ENCODE peak calls at places on chromosomes 3 and 15, in four cellular contexts. One of them, this sample, is unnamed.

GRCh38 chr3:38343797-38344594 is 2.6 kb upstream of the XYLB start:
- DNase-seq in GM20000: no peak
- DNase-seq in RWPE1: no peak
- DNase-seq in neural crest cell: no peak
- DNase-seq in this sample: no peak

GRCh38 chr15:25245801-25246622 is 192.8 kb downstream of the UBE3A start:
- DNase-seq in GM20000: no peak
- DNase-seq in RWPE1: no peak
- DNase-seq in neural crest cell: no peak
- DNase-seq in this sample: no peak

GRCh38 chr3:8662594-8662993 is 18.0 kb upstream of the SSUH2 start:
- DNase-seq in GM20000: no peak
- DNase-seq in RWPE1: no peak
- DNase-seq in neural crest cell: no peak
- DNase-seq in this sample: no peak

GRCh38 chr3:127096256-127097008 is 96.5 kb upstream of the PRR23E start:
- DNase-seq in GM20000: no peak
- DNase-seq in RWPE1: no peak
- DNase-seq in neural crest cell: no peak
- DNase-seq in this sample: no peak

GRCh38 chr15:53251998-53252397 is 461.9 kb upstream of the ONECUT1 start:
- DNase-seq in GM20000: no peak
- DNase-seq in RWPE1: no peak
- DNase-seq in neural crest cell: no peak
- DNase-seq in this sample: no peak

GRCh38 chr15:60993008-60993407 is 236.1 kb downstream of the RORA start:
- DNase-seq in GM20000: no peak
- DNase-seq in RWPE1: no peak
- DNase-seq in neural crest cell: no peak
- DNase-seq in this sample: no peak

GRCh38 chr3:188578579-188579363 is 424.8 kb downstream of the LPP start:
- DNase-seq in GM20000: no peak
- DNase-seq in RWPE1: no peak
- DNase-seq in neural crest cell: no peak
- DNase-seq in this sample: no peak

GRCh38 chr15:43212951-43213350 is 7.9 kb downstream of the EPB42 start:
- DNase-seq in GM20000: no peak
- DNase-seq in RWPE1: no peak
- DNase-seq in neural crest cell: no peak
- DNase-seq in this sample: no peak

GRCh38 chr3:134527037-134527436 is 41.2 kb downstream of the CEP63 start:
- DNase-seq in GM20000: no peak
- DNase-seq in RWPE1: no peak
- DNase-seq in neural crest cell: no peak
- DNase-seq in this sample: no peak

GRCh38 chr3:87336761-87337160 is 60.4 kb upstream of the POU1F1 start:
- DNase-seq in GM20000: no peak
- DNase-seq in RWPE1: no peak
- DNase-seq in neural crest cell: no peak
- DNase-seq in this sample: no peak

GRCh38 chr3:71330505-71330904 is 253.0 kb downstream of the FOXP1 start:
- DNase-seq in GM20000: no peak
- DNase-seq in RWPE1: no peak
- DNase-seq in neural crest cell: no peak
- DNase-seq in this sample: no peak

GRCh38 chr3:173275740-173276139 is 121.8 kb upstream of the NLGN1 start:
- DNase-seq in GM20000: peak
- DNase-seq in RWPE1: no peak
- DNase-seq in neural crest cell: no peak
- DNase-seq in this sample: no peak

GRCh38 chr3:128260275-128260674 is 107.0 kb downstream of the EEFSEC start:
- DNase-seq in GM20000: no peak
- DNase-seq in RWPE1: no peak
- DNase-seq in neural crest cell: no peak
- DNase-seq in this sample: no peak

GRCh38 chr15:51536965-51537574 is 85.5 kb downstream of the DMXL2 start:
- DNase-seq in GM20000: peak
- DNase-seq in RWPE1: peak
- DNase-seq in neural crest cell: no peak
- DNase-seq in this sample: peak

GRCh38 chr3:59212128-59212764 is 162.4 kb upstream of the CFAP20DC start:
- DNase-seq in GM20000: peak
- DNase-seq in RWPE1: peak
- DNase-seq in neural crest cell: no peak
- DNase-seq in this sample: no peak

GRCh38 chr3:45218578-45219390 is 7.3 kb downstream of the TMEM158 start:
- DNase-seq in GM20000: no peak
- DNase-seq in RWPE1: peak
- DNase-seq in neural crest cell: no peak
- DNase-seq in this sample: peak

GRCh38 chr3:130392266-130392665 is 46.8 kb downstream of the COL6A5 start:
- DNase-seq in GM20000: no peak
- DNase-seq in RWPE1: no peak
- DNase-seq in neural crest cell: no peak
- DNase-seq in this sample: no peak

GRCh38 chr3:130393594-130393993 is 48.1 kb downstream of the COL6A5 start:
- DNase-seq in GM20000: no peak
- DNase-seq in RWPE1: no peak
- DNase-seq in neural crest cell: no peak
- DNase-seq in this sample: no peak

GRCh38 chr3:130395916-130396315 is 50.4 kb downstream of the COL6A5 start:
- DNase-seq in GM20000: no peak
- DNase-seq in RWPE1: peak
- DNase-seq in neural crest cell: no peak
- DNase-seq in this sample: peak

GRCh38 chr3:130390079-130390478 is 44.6 kb downstream of the COL6A5 start:
- DNase-seq in GM20000: no peak
- DNase-seq in RWPE1: no peak
- DNase-seq in neural crest cell: no peak
- DNase-seq in this sample: no peak

GRCh38 chr3:130395331-130395730 is 49.9 kb downstream of the COL6A5 start:
- DNase-seq in GM20000: no peak
- DNase-seq in RWPE1: no peak
- DNase-seq in neural crest cell: no peak
- DNase-seq in this sample: no peak
- TF ChIP-seq CTCF in GM20000: no peak
- TF ChIP-seq CTCF in RWPE1: no peak
- TF ChIP-seq CTCF in neural crest cell: no peak
- TF ChIP-seq CTCF in this sample: no peak

DNA sequence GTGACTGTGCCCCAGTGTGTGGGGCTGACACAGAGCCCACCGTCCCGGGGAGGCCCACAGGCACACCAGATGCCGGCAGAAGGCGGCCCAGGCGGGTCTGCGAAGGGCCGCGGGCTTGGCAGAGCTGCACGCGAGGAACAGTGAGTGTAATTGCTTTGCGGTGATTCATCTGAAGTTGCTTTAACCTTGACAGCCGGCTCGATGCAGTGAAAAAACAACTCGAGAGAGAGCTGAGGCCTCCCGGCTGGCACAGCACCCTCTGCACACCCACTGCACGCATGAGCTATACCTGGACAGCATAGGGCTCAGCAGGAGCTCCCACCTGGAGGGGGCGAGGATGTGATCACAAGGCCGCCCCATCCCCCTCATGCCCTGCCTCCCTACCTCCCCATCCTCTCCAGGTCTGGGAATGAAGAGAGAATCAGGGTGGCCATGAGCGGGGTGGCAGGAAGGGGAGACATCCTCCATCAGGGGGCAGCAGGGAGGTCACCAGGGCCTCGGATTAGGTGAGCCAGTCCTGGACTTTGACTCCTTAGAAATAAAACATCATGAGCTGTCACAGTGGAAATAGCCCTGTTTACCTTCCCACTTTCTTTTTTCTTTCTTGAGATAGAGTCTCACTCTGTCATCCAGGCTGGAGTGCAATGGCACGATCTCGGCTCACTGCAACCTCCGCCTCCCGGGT is 172.6 kb downstream of the MEGF11 start:
- DNase-seq in GM20000: no peak
- DNase-seq in RWPE1: peak
- DNase-seq in neural crest cell: no peak
- DNase-seq in this sample: peak
- TF ChIP-seq CTCF in GM20000: peak
- TF ChIP-seq CTCF in RWPE1: no peak
- TF ChIP-seq CTCF in neural crest cell: peak
- TF ChIP-seq CTCF in this sample: no peak

GRCh38 chr3:165624761-165625160 is 212.5 kb downstream of the BCHE start:
- DNase-seq in GM20000: no peak
- DNase-seq in RWPE1: no peak
- DNase-seq in neural crest cell: no peak
- DNase-seq in this sample: no peak
- TF ChIP-seq CTCF in GM20000: no peak
- TF ChIP-seq CTCF in RWPE1: no peak
- TF ChIP-seq CTCF in neural crest cell: peak
- TF ChIP-seq CTCF in this sample: peak

GRCh38 chr3:53230041-53230621 is 25.7 kb downstream of the TKT start:
- DNase-seq in GM20000: no peak
- DNase-seq in RWPE1: no peak
- DNase-seq in neural crest cell: no peak
- DNase-seq in this sample: no peak

GRCh38 chr3:53229606-53230005 is 26.2 kb downstream of the TKT start:
- DNase-seq in GM20000: no peak
- DNase-seq in RWPE1: no peak
- DNase-seq in neural crest cell: no peak
- DNase-seq in this sample: no peak

GRCh38 chr3:53232641-53233377 is 23.0 kb downstream of the TKT start:
- DNase-seq in GM20000: no peak
- DNase-seq in RWPE1: no peak
- DNase-seq in neural crest cell: no peak
- DNase-seq in this sample: no peak

GRCh38 chr3:53230789-53231188 is 25.0 kb downstream of the TKT start:
- DNase-seq in GM20000: no peak
- DNase-seq in RWPE1: no peak
- DNase-seq in neural crest cell: no peak
- DNase-seq in this sample: no peak

GRCh38 chr3:53231532-53232511 is 24.0 kb downstream of the TKT start:
- DNase-seq in GM20000: no peak
- DNase-seq in RWPE1: no peak
- DNase-seq in neural crest cell: no peak
- DNase-seq in this sample: no peak
- TF ChIP-seq CTCF in GM20000: no peak
- TF ChIP-seq CTCF in RWPE1: no peak
- TF ChIP-seq CTCF in neural crest cell: no peak
- TF ChIP-seq CTCF in this sample: no peak

DNA sequence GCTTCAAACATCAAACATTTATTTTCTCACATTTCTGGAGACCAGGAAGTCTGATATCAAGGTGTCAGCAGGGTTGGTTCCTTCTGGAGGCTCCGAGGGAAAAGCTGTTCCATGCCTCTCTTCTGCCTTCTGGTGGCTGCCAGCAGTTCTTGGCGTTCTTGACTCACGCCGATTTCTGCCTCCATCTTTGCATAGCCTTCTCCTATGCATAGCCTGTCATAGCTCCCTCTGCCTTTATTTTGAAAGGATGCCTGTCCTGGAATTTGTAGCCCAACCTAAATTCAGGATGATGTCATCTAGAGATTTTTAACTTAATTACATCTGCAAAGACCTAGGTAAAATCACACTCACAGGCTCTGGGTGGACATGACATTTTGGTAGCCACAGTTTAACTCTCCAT is 70.4 kb downstream of the RGMA start:
- DNase-seq in GM20000: no peak
- DNase-seq in RWPE1: no peak
- DNase-seq in neural crest cell: no peak
- DNase-seq in this sample: no peak
- TF ChIP-seq CTCF in GM20000: no peak
- TF ChIP-seq CTCF in RWPE1: no peak
- TF ChIP-seq CTCF in neural crest cell: peak
- TF ChIP-seq CTCF in this sample: no peak

GRCh38 chr3:81741214-81741613 is 20.2 kb downstream of the GBE1 start:
- DNase-seq in GM20000: no peak
- DNase-seq in RWPE1: no peak
- DNase-seq in neural crest cell: no peak
- DNase-seq in this sample: no peak
- TF ChIP-seq CTCF in GM20000: no peak
- TF ChIP-seq CTCF in RWPE1: no peak
- TF ChIP-seq CTCF in neural crest cell: no peak
- TF ChIP-seq CTCF in this sample: no peak

GRCh38 chr3:140128217-140129137 is 193.5 kb downstream of the CLSTN2 start:
- DNase-seq in GM20000: peak
- DNase-seq in RWPE1: peak
- DNase-seq in neural crest cell: peak
- DNase-seq in this sample: peak
- TF ChIP-seq CTCF in GM20000: peak
- TF ChIP-seq CTCF in RWPE1: no peak
- TF ChIP-seq CTCF in neural crest cell: peak
- TF ChIP-seq CTCF in this sample: peak

GRCh38 chr3:49028298-49028672 is 913 bp downstream of the IMPDH2 start:
- DNase-seq in GM20000: no peak
- DNase-seq in RWPE1: no peak
- DNase-seq in neural crest cell: no peak
- DNase-seq in this sample: no peak

GRCh38 chr3:49030331-49030730 is 1.1 kb upstream of the IMPDH2 start:
- DNase-seq in GM20000: no peak
- DNase-seq in RWPE1: no peak
- DNase-seq in neural crest cell: no peak
- DNase-seq in this sample: no peak

GRCh38 chr3:49029563-49029884 is 326 bp upstream of the IMPDH2 start:
- DNase-seq in GM20000: no peak
- DNase-seq in RWPE1: no peak
- DNase-seq in neural crest cell: no peak
- DNase-seq in this sample: no peak

GRCh38 chr3:49027634-49028033 is 1.6 kb downstream of the IMPDH2 start:
- DNase-seq in GM20000: no peak
- DNase-seq in RWPE1: no peak
- DNase-seq in neural crest cell: no peak
- DNase-seq in this sample: no peak

DNA sequence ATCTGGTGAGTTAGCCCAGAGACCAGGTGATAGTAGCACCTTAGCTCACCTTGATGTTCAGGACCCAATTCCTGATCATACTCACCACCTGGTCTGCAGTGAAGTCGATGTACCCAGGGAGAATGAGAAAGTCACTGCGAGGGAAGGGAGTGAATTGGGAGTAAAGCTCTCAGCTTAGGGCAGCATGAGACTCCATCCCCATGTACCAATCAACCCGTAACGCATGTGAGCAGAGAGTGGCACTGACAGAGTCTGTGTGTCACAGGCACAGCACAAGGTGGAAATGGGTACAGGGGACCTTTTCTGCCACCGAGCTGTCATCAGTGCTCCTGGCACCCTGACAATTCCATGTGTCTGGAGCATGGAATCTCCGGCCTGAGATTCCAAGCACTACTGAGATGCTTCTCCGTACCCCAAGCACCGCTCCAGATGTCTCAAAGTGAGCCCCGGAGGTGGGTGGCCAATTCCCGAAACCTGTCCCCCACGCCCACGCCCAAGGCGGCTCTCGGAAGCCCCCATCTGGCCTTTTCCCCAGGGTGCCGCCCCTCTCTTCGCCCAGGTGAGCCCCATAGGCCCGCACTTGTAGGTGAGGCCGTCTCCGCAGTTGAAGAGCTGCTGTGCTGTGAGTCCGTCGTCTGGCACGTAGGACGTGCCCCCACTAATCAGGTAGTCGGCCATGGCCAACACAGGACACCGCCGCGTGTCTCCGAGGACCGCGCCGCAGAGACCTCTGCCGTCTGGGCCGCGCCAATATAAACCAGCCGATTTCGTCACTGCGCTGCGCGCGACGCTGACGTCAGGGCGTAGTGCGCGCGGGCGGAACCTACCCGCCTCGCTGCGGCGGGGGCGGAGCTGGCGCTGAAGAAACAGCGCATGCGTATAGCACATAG is at the start of gene IMPDH2:
- DNase-seq in GM20000: peak
- DNase-seq in RWPE1: peak
- DNase-seq in neural crest cell: peak
- DNase-seq in this sample: peak
- TF ChIP-seq CTCF in GM20000: no peak
- TF ChIP-seq CTCF in RWPE1: no peak
- TF ChIP-seq CTCF in neural crest cell: no peak
- TF ChIP-seq CTCF in this sample: no peak